ENCODE peak calls at places on chromosomes 6 and 20, in seven cellular contexts. One of them, this sample, is unnamed.

GRCh38 chr6:166342293-166343156 is at the start of gene SFT2D1:
- DNase-seq in transverse colon: peak
- DNase-seq in A549: peak
- DNase-seq in stomach: peak
- DNase-seq in breast epithelium: peak
- DNase-seq in heart left ventricle: peak
- DNase-seq in sigmoid colon: peak
- DNase-seq in this sample: peak

GRCh38 chr6:54440549-54440948 is 132.3 kb downstream of the TINAG start:
- DNase-seq in transverse colon: no peak
- DNase-seq in A549: peak
- DNase-seq in stomach: no peak
- DNase-seq in breast epithelium: no peak
- DNase-seq in heart left ventricle: no peak
- DNase-seq in sigmoid colon: no peak
- DNase-seq in this sample: no peak

GRCh38 chr6:28977351-28978136 is 27.6 kb downstream of the ZNF311 start:
- DNase-seq in transverse colon: no peak
- DNase-seq in A549: no peak
- DNase-seq in stomach: no peak
- DNase-seq in breast epithelium: no peak
- DNase-seq in heart left ventricle: no peak
- DNase-seq in sigmoid colon: no peak
- DNase-seq in this sample: no peak

GRCh38 chr6:34934516-34934915 is 45.5 kb downstream of the ANKS1A start:
- DNase-seq in transverse colon: peak
- DNase-seq in A549: no peak
- DNase-seq in stomach: peak
- DNase-seq in breast epithelium: peak
- DNase-seq in heart left ventricle: peak
- DNase-seq in sigmoid colon: peak
- DNase-seq in this sample: peak

GRCh38 chr20:40953856-40954255 is 74.8 kb upstream of the TOP1 start:
- DNase-seq in transverse colon: no peak
- DNase-seq in A549: no peak
- DNase-seq in stomach: no peak
- DNase-seq in breast epithelium: peak
- DNase-seq in heart left ventricle: no peak
- DNase-seq in sigmoid colon: peak
- DNase-seq in this sample: no peak

GRCh38 chr20:58722877-58723627 is 30.5 kb downstream of the NPEPL1 start:
- DNase-seq in transverse colon: no peak
- DNase-seq in A549: no peak
- DNase-seq in stomach: no peak
- DNase-seq in breast epithelium: no peak
- DNase-seq in heart left ventricle: no peak
- DNase-seq in sigmoid colon: peak
- DNase-seq in this sample: no peak

GRCh38 chr6:139743629-139744028 is 369.2 kb upstream of the CITED2 start:
- DNase-seq in transverse colon: no peak
- DNase-seq in A549: peak
- DNase-seq in stomach: no peak
- DNase-seq in breast epithelium: no peak
- DNase-seq in heart left ventricle: no peak
- DNase-seq in sigmoid colon: no peak
- DNase-seq in this sample: no peak

GRCh38 chr6:41689171-41690008 is 46.0 kb downstream of the TFEB start:
- DNase-seq in transverse colon: no peak
- DNase-seq in A549: no peak
- DNase-seq in stomach: peak
- DNase-seq in breast epithelium: peak
- DNase-seq in heart left ventricle: no peak
- DNase-seq in sigmoid colon: peak
- DNase-seq in this sample: no peak

GRCh38 chr6:116531675-116532570 is 13.6 kb downstream of the TRAPPC3L start:
- DNase-seq in transverse colon: peak
- DNase-seq in A549: peak
- DNase-seq in stomach: peak
- DNase-seq in breast epithelium: no peak
- DNase-seq in heart left ventricle: peak
- DNase-seq in sigmoid colon: no peak
- DNase-seq in this sample: peak

GRCh38 chr6:75115501-75115900 is 90.4 kb downstream of the COL12A1 start:
- DNase-seq in transverse colon: no peak
- DNase-seq in A549: no peak
- DNase-seq in stomach: no peak
- DNase-seq in breast epithelium: no peak
- DNase-seq in heart left ventricle: no peak
- DNase-seq in sigmoid colon: no peak
- DNase-seq in this sample: no peak

GRCh38 chr20:33359399-33360261 is 41.7 kb downstream of the CDK5RAP1 start:
- DNase-seq in transverse colon: no peak
- DNase-seq in A549: no peak
- DNase-seq in stomach: no peak
- DNase-seq in breast epithelium: no peak
- DNase-seq in heart left ventricle: no peak
- DNase-seq in sigmoid colon: no peak
- DNase-seq in this sample: no peak

GRCh38 chr20:21103582-21104465 is 2.3 kb downstream of the LINC00237 start:
- DNase-seq in transverse colon: no peak
- DNase-seq in A549: no peak
- DNase-seq in stomach: no peak
- DNase-seq in breast epithelium: no peak
- DNase-seq in heart left ventricle: no peak
- DNase-seq in sigmoid colon: no peak
- DNase-seq in this sample: peak

GRCh38 chr6:168709440-168709839 is 268.5 kb downstream of the SMOC2 start:
- DNase-seq in transverse colon: no peak
- DNase-seq in A549: no peak
- DNase-seq in stomach: no peak
- DNase-seq in breast epithelium: no peak
- DNase-seq in heart left ventricle: no peak
- DNase-seq in sigmoid colon: no peak
- DNase-seq in this sample: no peak

GRCh38 chr6:151051164-151051563 is 185.7 kb downstream of the MTHFD1L start:
- DNase-seq in transverse colon: no peak
- DNase-seq in A549: no peak
- DNase-seq in stomach: no peak
- DNase-seq in breast epithelium: no peak
- DNase-seq in heart left ventricle: no peak
- DNase-seq in sigmoid colon: no peak
- DNase-seq in this sample: no peak

GRCh38 chr20:9354579-9354978 is 159.8 kb upstream of the LAMP5 start:
- DNase-seq in transverse colon: no peak
- DNase-seq in A549: no peak
- DNase-seq in stomach: no peak
- DNase-seq in breast epithelium: no peak
- DNase-seq in heart left ventricle: no peak
- DNase-seq in sigmoid colon: no peak
- DNase-seq in this sample: no peak

GRCh38 chr6:130018830-130019795 is 732 bp downstream of the L3MBTL3 start:
- DNase-seq in transverse colon: peak
- DNase-seq in A549: peak
- DNase-seq in stomach: peak
- DNase-seq in breast epithelium: no peak
- DNase-seq in heart left ventricle: peak
- DNase-seq in sigmoid colon: peak
- DNase-seq in this sample: peak

GRCh38 chr6:169589699-169590257 is 112.1 kb downstream of the WDR27 start:
- DNase-seq in transverse colon: no peak
- DNase-seq in A549: no peak
- DNase-seq in stomach: no peak
- DNase-seq in breast epithelium: no peak
- DNase-seq in heart left ventricle: no peak
- DNase-seq in sigmoid colon: no peak
- DNase-seq in this sample: no peak

GRCh38 chr6:87982134-87982533 is 65.5 kb upstream of the SPACA1 start:
- DNase-seq in transverse colon: no peak
- DNase-seq in A549: no peak
- DNase-seq in stomach: no peak
- DNase-seq in breast epithelium: no peak
- DNase-seq in heart left ventricle: no peak
- DNase-seq in sigmoid colon: no peak
- DNase-seq in this sample: no peak
- H3K27ac ChIP-seq in transverse colon: no peak
- H3K27ac ChIP-seq in A549: no peak
- H3K27ac ChIP-seq in stomach: no peak
- H3K27ac ChIP-seq in breast epithelium: no peak
- H3K27ac ChIP-seq in heart left ventricle: no peak
- H3K27ac ChIP-seq in sigmoid colon: no peak
- H3K27ac ChIP-seq in this sample: no peak

GRCh38 chr20:36435799-36436541 is 105.3 kb upstream of the MYL9 start:
- DNase-seq in transverse colon: peak
- DNase-seq in A549: peak
- DNase-seq in stomach: peak
- DNase-seq in breast epithelium: peak
- DNase-seq in heart left ventricle: peak
- DNase-seq in sigmoid colon: peak
- DNase-seq in this sample: peak
- H3K4me3 ChIP-seq in transverse colon: peak
- H3K4me3 ChIP-seq in A549: peak
- H3K4me3 ChIP-seq in stomach: peak
- H3K4me3 ChIP-seq in breast epithelium: peak
- H3K4me3 ChIP-seq in heart left ventricle: peak
- H3K4me3 ChIP-seq in sigmoid colon: peak
- H3K4me3 ChIP-seq in this sample: no peak

GRCh38 chr6:155155787-155156447 is 107.9 kb upstream of the CLDN20 start:
- DNase-seq in transverse colon: no peak
- DNase-seq in A549: no peak
- DNase-seq in stomach: no peak
- DNase-seq in breast epithelium: no peak
- DNase-seq in heart left ventricle: no peak
- DNase-seq in sigmoid colon: no peak
- DNase-seq in this sample: no peak
- TF ChIP-seq POLR2A in transverse colon: no peak
- TF ChIP-seq POLR2A in A549: no peak
- TF ChIP-seq POLR2A in stomach: no peak
- TF ChIP-seq POLR2A in breast epithelium: no peak
- TF ChIP-seq POLR2A in heart left ventricle: no peak
- TF ChIP-seq POLR2A in sigmoid colon: no peak
- TF ChIP-seq POLR2A in this sample: no peak

GRCh38 chr6:136089885-136090284 is 160.2 kb downstream of the MTFR2 start:
- DNase-seq in transverse colon: no peak
- DNase-seq in A549: no peak
- DNase-seq in stomach: no peak
- DNase-seq in breast epithelium: no peak
- DNase-seq in heart left ventricle: no peak
- DNase-seq in sigmoid colon: no peak
- DNase-seq in this sample: no peak
- H3K27ac ChIP-seq in transverse colon: no peak
- H3K27ac ChIP-seq in A549: no peak
- H3K27ac ChIP-seq in stomach: no peak
- H3K27ac ChIP-seq in breast epithelium: no peak
- H3K27ac ChIP-seq in heart left ventricle: no peak
- H3K27ac ChIP-seq in sigmoid colon: no peak
- H3K27ac ChIP-seq in this sample: no peak

This sample was measured in upper lobe of left lung.